ENCODE peak calls at places on chromosomes 11 and 22, in four cellular contexts. One of them, this sample, is unnamed.

GRCh38 chr22:40224702-40225101 is 47.0 kb downstream of the TNRC6B start:
- DNase-seq in ovary: no peak
- DNase-seq in A549: no peak
- DNase-seq in gastrocnemius medialis: no peak
- DNase-seq in this sample: no peak

GRCh38 chr22:22959147-22959827 is 71.7 kb downstream of the IGLL5 start:
- DNase-seq in ovary: peak
- DNase-seq in gastrocnemius medialis: no peak
- DNase-seq in A549: peak
- DNase-seq in this sample: no peak

GRCh38 chr11:44416776-44417175 is 106.8 kb upstream of the ALX4 start:
- DNase-seq in A549: peak
- DNase-seq in gastrocnemius medialis: no peak
- DNase-seq in ovary: no peak
- DNase-seq in this sample: no peak

GRCh38 chr11:26297179-26297970 is 34.6 kb upstream of the ANO3 start:
- DNase-seq in ovary: no peak
- DNase-seq in A549: peak
- DNase-seq in gastrocnemius medialis: no peak
- DNase-seq in this sample: no peak

GRCh38 chr11:64447717-64448598 is 89.0 kb downstream of the RPS6KA4 start:
- DNase-seq in ovary: peak
- DNase-seq in gastrocnemius medialis: peak
- DNase-seq in A549: no peak
- DNase-seq in this sample: peak

GRCh38 chr11:126830216-126830615 is 170.4 kb downstream of the KIRREL3 start:
- DNase-seq in gastrocnemius medialis: no peak
- DNase-seq in A549: no peak
- DNase-seq in ovary: no peak
- DNase-seq in this sample: no peak

GRCh38 chr11:108734956-108735559 is 70.2 kb downstream of the DDX10 start:
- DNase-seq in A549: peak
- DNase-seq in gastrocnemius medialis: no peak
- DNase-seq in ovary: no peak
- DNase-seq in this sample: no peak

GRCh38 chr11:88174627-88175003 is 628 bp downstream of the RAB38 start:
- DNase-seq in gastrocnemius medialis: peak
- DNase-seq in A549: peak
- DNase-seq in ovary: peak
- DNase-seq in this sample: peak

GRCh38 chr22:48959496-48959895 is 868.2 kb downstream of the BRD1 start:
- DNase-seq in A549: no peak
- DNase-seq in ovary: no peak
- DNase-seq in gastrocnemius medialis: no peak
- DNase-seq in this sample: peak

GRCh38 chr11:2312232-2313042 is 10.6 kb downstream of the TSPAN32 start:
- DNase-seq in ovary: no peak
- DNase-seq in A549: no peak
- DNase-seq in gastrocnemius medialis: no peak
- DNase-seq in this sample: peak

GRCh38 chr11:107017433-107018227 is 646 bp downstream of the GUCY1A2 start:
- DNase-seq in ovary: peak
- DNase-seq in gastrocnemius medialis: peak
- DNase-seq in A549: peak
- DNase-seq in this sample: no peak

GRCh38 chr11:108586600-108586999 is 7.0 kb downstream of the EXPH5 start:
- DNase-seq in gastrocnemius medialis: no peak
- DNase-seq in ovary: no peak
- DNase-seq in A549: peak
- DNase-seq in this sample: no peak

GRCh38 chr11:86869966-86870570 is 69.7 kb downstream of the PRSS23 start:
- DNase-seq in ovary: peak
- DNase-seq in gastrocnemius medialis: peak
- DNase-seq in A549: peak
- DNase-seq in this sample: peak

GRCh38 chr22:26234267-26234666 is 65.0 kb downstream of the SEZ6L start:
- DNase-seq in gastrocnemius medialis: no peak
- DNase-seq in ovary: no peak
- DNase-seq in A549: no peak
- DNase-seq in this sample: no peak

GRCh38 chr11:33634291-33634834 is 66.3 kb downstream of the C11orf91 start:
- DNase-seq in ovary: no peak
- DNase-seq in A549: peak
- DNase-seq in gastrocnemius medialis: no peak
- DNase-seq in this sample: no peak

GRCh38 chr11:11010624-11011127 is 152.8 kb upstream of the ZBED5 start:
- DNase-seq in A549: peak
- DNase-seq in ovary: no peak
- DNase-seq in gastrocnemius medialis: peak
- DNase-seq in this sample: peak

GRCh38 chr22:36375071-36375980 is 12.4 kb downstream of the MYH9 start:
- DNase-seq in ovary: no peak
- DNase-seq in gastrocnemius medialis: no peak
- DNase-seq in A549: no peak
- DNase-seq in this sample: no peak

GRCh38 chr11:418343-419247 is 3.8 kb upstream of the SIGIRR start:
- DNase-seq in ovary: no peak
- DNase-seq in gastrocnemius medialis: no peak
- DNase-seq in A549: no peak
- DNase-seq in this sample: no peak

GRCh38 chr11:75498556-75499255 is 27.0 kb downstream of the GDPD5 start:
- DNase-seq in gastrocnemius medialis: no peak
- DNase-seq in ovary: no peak
- DNase-seq in A549: peak
- DNase-seq in this sample: no peak

GRCh38 chr22:24726848-24727217 is 47.7 kb downstream of the PIWIL3 start:
- DNase-seq in A549: no peak
- DNase-seq in gastrocnemius medialis: no peak
- DNase-seq in ovary: no peak
- DNase-seq in this sample: no peak

GRCh38 chr11:7577883-7578242 is 64.1 kb downstream of the PPFIBP2 start:
- DNase-seq in ovary: no peak
- DNase-seq in A549: no peak
- DNase-seq in gastrocnemius medialis: no peak
- DNase-seq in this sample: no peak

DNA sequence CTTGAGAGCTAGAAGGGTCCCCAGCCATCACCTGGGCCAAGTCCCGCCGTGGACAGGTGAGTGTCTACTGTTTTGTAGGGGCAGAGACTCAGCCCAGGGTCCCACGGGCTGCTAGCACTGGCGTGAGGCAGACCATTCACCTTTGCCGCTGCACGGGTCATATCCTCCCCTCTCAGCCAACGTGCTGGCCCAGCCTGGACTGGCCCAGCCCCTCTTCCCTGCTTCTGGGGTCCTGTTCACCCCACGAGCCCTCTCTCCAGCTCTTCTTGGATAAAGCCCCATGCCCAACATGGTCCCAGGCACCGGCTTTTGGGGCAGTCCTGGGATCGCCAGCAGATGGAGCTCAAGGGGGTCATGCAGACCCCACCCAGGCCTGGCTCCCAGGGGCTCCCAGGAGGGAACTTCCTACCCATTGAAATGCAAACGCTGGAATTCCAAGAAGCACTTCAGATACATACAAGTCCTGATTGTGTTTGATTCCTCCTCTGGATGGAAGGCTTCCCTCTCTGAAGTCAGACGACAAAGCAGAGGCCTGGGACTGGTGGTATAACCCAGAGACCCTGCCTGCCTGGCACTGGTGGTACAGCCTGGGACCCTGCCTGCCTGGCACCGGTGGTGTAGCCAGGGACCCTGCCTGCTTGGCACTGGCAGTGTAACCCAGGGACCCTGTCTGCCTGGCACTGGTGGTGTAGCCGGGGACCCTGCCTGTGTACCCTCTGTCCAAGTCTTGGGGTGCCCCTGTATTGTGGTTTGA is 8.9 kb upstream of the SEPTIN5 start:
- DNase-seq in gastrocnemius medialis: no peak
- DNase-seq in A549: no peak
- DNase-seq in ovary: no peak
- DNase-seq in this sample: no peak
- TF ChIP-seq CTCF in gastrocnemius medialis: no peak
- TF ChIP-seq CTCF in A549: no peak
- TF ChIP-seq CTCF in ovary: no peak
- TF ChIP-seq CTCF in this sample: no peak

GRCh38 chr22:28791124-28791523 is 9.2 kb downstream of the XBP1 start:
- DNase-seq in A549: no peak
- DNase-seq in gastrocnemius medialis: no peak
- DNase-seq in ovary: no peak
- DNase-seq in this sample: no peak
- H3K4me3 ChIP-seq in A549: no peak
- H3K4me3 ChIP-seq in gastrocnemius medialis: no peak
- H3K4me3 ChIP-seq in ovary: no peak
- H3K4me3 ChIP-seq in this sample: no peak

GRCh38 chr11:134157451-134157850 is 66.3 kb downstream of the NCAPD3 start:
- DNase-seq in ovary: no peak
- DNase-seq in gastrocnemius medialis: no peak
- DNase-seq in A549: no peak
- DNase-seq in this sample: no peak

GRCh38 chr11:134155946-134156865 is 67.6 kb downstream of the NCAPD3 start:
- DNase-seq in gastrocnemius medialis: no peak
- DNase-seq in ovary: no peak
- DNase-seq in A549: no peak
- DNase-seq in this sample: no peak

GRCh38 chr11:134155456-134155855 is 68.3 kb downstream of the NCAPD3 start:
- DNase-seq in ovary: no peak
- DNase-seq in A549: no peak
- DNase-seq in gastrocnemius medialis: no peak
- DNase-seq in this sample: no peak

GRCh38 chr11:134159652-134160051 is 64.1 kb downstream of the NCAPD3 start:
- DNase-seq in A549: no peak
- DNase-seq in ovary: no peak
- DNase-seq in gastrocnemius medialis: no peak
- DNase-seq in this sample: no peak

DNA sequence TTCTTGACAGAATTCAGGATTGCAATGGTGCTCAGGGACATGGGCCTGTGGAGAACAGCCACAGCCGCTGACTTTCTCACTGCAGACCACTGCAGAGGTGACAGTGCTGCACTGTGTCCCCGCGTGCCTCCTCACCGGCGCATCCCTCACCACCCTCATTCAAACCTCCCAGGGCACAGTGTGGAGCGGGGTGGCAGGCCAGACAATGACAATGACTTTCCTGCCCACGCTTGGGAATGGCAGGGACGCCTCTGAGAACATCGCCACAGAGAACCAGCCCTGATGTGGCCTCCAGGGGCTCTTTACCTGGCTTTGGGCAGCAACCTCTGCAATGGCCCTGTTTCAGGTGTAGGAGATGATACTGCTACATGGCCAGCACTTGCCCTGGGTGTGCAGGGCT is 65.7 kb downstream of the NCAPD3 start:
- DNase-seq in A549: no peak
- DNase-seq in ovary: no peak
- DNase-seq in gastrocnemius medialis: no peak
- DNase-seq in this sample: no peak
- TF ChIP-seq POLR2A in A549: no peak
- TF ChIP-seq POLR2A in ovary: no peak
- TF ChIP-seq POLR2A in gastrocnemius medialis: no peak
- TF ChIP-seq POLR2A in this sample: no peak

DNA sequence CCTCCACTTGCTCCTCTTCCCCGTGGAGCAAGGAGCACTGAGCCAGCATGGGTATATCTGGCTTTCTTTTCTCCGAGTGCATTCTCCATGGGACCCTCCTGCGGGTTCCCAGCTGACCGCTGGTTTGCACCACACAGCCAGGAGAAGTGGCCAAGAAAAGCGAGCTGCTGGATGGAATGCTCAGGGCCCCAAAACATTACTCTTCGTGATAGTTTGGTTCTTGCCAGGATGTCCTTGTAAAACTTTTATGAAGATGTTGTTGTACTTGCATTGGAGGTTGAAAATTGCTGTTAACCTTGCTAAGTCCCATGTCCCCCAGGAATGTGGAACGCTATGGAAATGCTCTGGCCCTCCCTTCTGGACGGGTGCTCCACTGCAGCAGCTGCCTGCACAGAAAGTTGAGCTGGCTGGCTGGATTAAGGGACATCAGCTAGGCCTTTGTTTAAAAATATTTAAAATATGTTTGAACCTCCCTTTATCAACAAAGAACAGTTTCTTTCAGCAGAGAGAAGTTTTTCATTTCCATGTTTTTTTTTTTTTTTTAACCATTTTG is 68.7 kb downstream of the ZNRF3 start:
- DNase-seq in gastrocnemius medialis: no peak
- DNase-seq in ovary: peak
- DNase-seq in A549: no peak
- DNase-seq in this sample: no peak
- TF ChIP-seq CTCF in gastrocnemius medialis: no peak
- TF ChIP-seq CTCF in ovary: peak
- TF ChIP-seq CTCF in A549: no peak
- TF ChIP-seq CTCF in this sample: no peak

DNA sequence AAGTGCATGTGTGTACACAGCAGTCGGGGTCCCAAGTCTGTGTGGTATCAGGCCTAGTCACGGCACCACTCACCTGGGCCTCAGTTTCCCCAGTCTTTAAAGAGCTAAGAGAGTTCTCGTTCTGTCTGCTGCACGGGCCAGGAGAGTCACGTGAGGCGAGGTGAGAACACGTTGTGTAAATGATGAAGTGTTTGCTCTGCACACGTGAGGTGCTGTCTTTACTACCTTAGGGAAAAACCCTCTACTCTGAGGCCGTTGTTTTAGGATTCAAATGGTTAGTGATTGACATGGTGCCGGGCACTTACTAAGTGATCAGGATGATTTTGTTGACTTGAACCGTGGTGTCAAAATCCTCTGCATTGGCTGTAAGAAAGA is 86.5 kb upstream of the PPARA start:
- DNase-seq in ovary: peak
- DNase-seq in A549: no peak
- DNase-seq in gastrocnemius medialis: peak
- DNase-seq in this sample: no peak
- H3K4me3 ChIP-seq in ovary: peak
- H3K4me3 ChIP-seq in A549: no peak
- H3K4me3 ChIP-seq in gastrocnemius medialis: peak
- H3K4me3 ChIP-seq in this sample: no peak

GRCh38 chr22:38735465-38736256 is 20.1 kb downstream of the SUN2 start:
- DNase-seq in gastrocnemius medialis: no peak
- DNase-seq in ovary: no peak
- DNase-seq in A549: no peak
- DNase-seq in this sample: no peak
- TF ChIP-seq POLR2A in gastrocnemius medialis: no peak
- TF ChIP-seq POLR2A in ovary: no peak
- TF ChIP-seq POLR2A in A549: no peak
- TF ChIP-seq POLR2A in this sample: no peak

This sample was measured in lower leg skin.